ENCODE peak calls at places on chromosomes 3 and 15, in ten cellular contexts. One of them, this sample, is unnamed.
A peak's percentile ranks its signal among the peaks of the same experiment; 100 is the strongest.

GRCh38 chr15:78195735-78196201 is 38.6 kb downstream of the ACSBG1 start:
- DNase-seq in ovary: no peak
- DNase-seq in cardiac muscle cell: peak; percentile 30
- DNase-seq in Panc1: no peak
- DNase-seq in brain microvascular endothelial cell: no peak
- DNase-seq in CD8-positive, alpha-beta memory T cell: peak; percentile 8
- DNase-seq in vagina: no peak
- DNase-seq in thoracic aorta: no peak
- DNase-seq in H1: no peak
- DNase-seq in pancreas: peak; percentile 15
- DNase-seq in this sample: peak; percentile 32

GRCh38 chr3:4410174-4410573 is 56.9 kb downstream of the SUMF1 start:
- DNase-seq in pancreas: no peak
- DNase-seq in cardiac muscle cell: no peak
- DNase-seq in ovary: no peak
- DNase-seq in Panc1: no peak
- DNase-seq in thoracic aorta: no peak
- DNase-seq in H1: no peak
- DNase-seq in vagina: no peak
- DNase-seq in CD8-positive, alpha-beta memory T cell: no peak
- DNase-seq in brain microvascular endothelial cell: no peak
- DNase-seq in this sample: peak; percentile 42

GRCh38 chr3:46724360-46724890 is 6.8 kb upstream of the PRSS50 start:
- DNase-seq in thoracic aorta: no peak
- DNase-seq in vagina: peak; percentile 22
- DNase-seq in H1: no peak
- DNase-seq in pancreas: no peak
- DNase-seq in ovary: no peak
- DNase-seq in Panc1: no peak
- DNase-seq in CD8-positive, alpha-beta memory T cell: no peak
- DNase-seq in brain microvascular endothelial cell: no peak
- DNase-seq in cardiac muscle cell: no peak
- DNase-seq in this sample: no peak

GRCh38 chr15:66293419-66294156 is at the start of gene DIS3L:
- DNase-seq in vagina: no peak
- DNase-seq in cardiac muscle cell: peak; percentile 77
- DNase-seq in CD8-positive, alpha-beta memory T cell: peak; percentile 54
- DNase-seq in brain microvascular endothelial cell: no peak
- DNase-seq in Panc1: no peak
- DNase-seq in pancreas: peak; percentile 55
- DNase-seq in thoracic aorta: no peak
- DNase-seq in ovary: peak; percentile 46
- DNase-seq in H1: no peak
- DNase-seq in this sample: peak; percentile 53

GRCh38 chr3:123791898-123792297 is 92.2 kb downstream of the MYLK start:
- DNase-seq in Panc1: no peak
- DNase-seq in ovary: no peak
- DNase-seq in cardiac muscle cell: peak; percentile 46
- DNase-seq in thoracic aorta: no peak
- DNase-seq in H1: no peak
- DNase-seq in pancreas: no peak
- DNase-seq in vagina: no peak
- DNase-seq in CD8-positive, alpha-beta memory T cell: no peak
- DNase-seq in brain microvascular endothelial cell: no peak
- DNase-seq in this sample: peak; percentile 51

GRCh38 chr3:138594150-138594934 is at the start of gene CEP70:
- DNase-seq in cardiac muscle cell: peak; percentile 97
- DNase-seq in thoracic aorta: peak; percentile 78
- DNase-seq in CD8-positive, alpha-beta memory T cell: peak; percentile 91
- DNase-seq in H1: peak; percentile 85
- DNase-seq in Panc1: peak; percentile 87
- DNase-seq in pancreas: peak; percentile 96
- DNase-seq in vagina: no peak
- DNase-seq in brain microvascular endothelial cell: peak; percentile 87
- DNase-seq in ovary: peak; percentile 96
- DNase-seq in this sample: peak; percentile 96

GRCh38 chr3:146421814-146422748 is 47.3 kb downstream of the PLSCR2 start:
- DNase-seq in CD8-positive, alpha-beta memory T cell: no peak
- DNase-seq in Panc1: peak; percentile 59
- DNase-seq in H1: no peak
- DNase-seq in vagina: no peak
- DNase-seq in ovary: no peak
- DNase-seq in cardiac muscle cell: no peak
- DNase-seq in brain microvascular endothelial cell: peak; percentile 91
- DNase-seq in pancreas: no peak
- DNase-seq in thoracic aorta: no peak
- DNase-seq in this sample: peak; percentile 7

GRCh38 chr3:25074151-25074550 is 353.9 kb upstream of the RARB start:
- DNase-seq in brain microvascular endothelial cell: no peak
- DNase-seq in CD8-positive, alpha-beta memory T cell: no peak
- DNase-seq in Panc1: no peak
- DNase-seq in pancreas: no peak
- DNase-seq in vagina: no peak
- DNase-seq in ovary: no peak
- DNase-seq in cardiac muscle cell: no peak
- DNase-seq in thoracic aorta: no peak
- DNase-seq in H1: no peak
- DNase-seq in this sample: no peak

GRCh38 chr3:14148041-14148985 is 23.5 kb downstream of the TMEM43 start:
- DNase-seq in thoracic aorta: no peak
- DNase-seq in cardiac muscle cell: no peak
- DNase-seq in vagina: peak; percentile 87
- DNase-seq in brain microvascular endothelial cell: no peak
- DNase-seq in Panc1: no peak
- DNase-seq in H1: no peak
- DNase-seq in CD8-positive, alpha-beta memory T cell: no peak
- DNase-seq in ovary: no peak
- DNase-seq in pancreas: no peak
- DNase-seq in this sample: no peak

GRCh38 chr15:71124937-71125755 is 9.9 kb downstream of the THSD4 start:
- DNase-seq in cardiac muscle cell: no peak
- DNase-seq in pancreas: no peak
- DNase-seq in Panc1: no peak
- DNase-seq in thoracic aorta: no peak
- DNase-seq in vagina: peak; percentile 6
- DNase-seq in ovary: peak; percentile 39
- DNase-seq in brain microvascular endothelial cell: no peak
- DNase-seq in H1: no peak
- DNase-seq in CD8-positive, alpha-beta memory T cell: no peak
- DNase-seq in this sample: peak; percentile 31

GRCh38 chr15:40252141-40252437 is 13.2 kb downstream of the PAK6 start:
- DNase-seq in CD8-positive, alpha-beta memory T cell: no peak
- DNase-seq in cardiac muscle cell: no peak
- DNase-seq in H1: no peak
- DNase-seq in ovary: no peak
- DNase-seq in thoracic aorta: no peak
- DNase-seq in brain microvascular endothelial cell: no peak
- DNase-seq in vagina: no peak
- DNase-seq in Panc1: no peak
- DNase-seq in pancreas: no peak
- DNase-seq in this sample: no peak

GRCh38 chr15:40254452-40254851 is 15.6 kb downstream of the PAK6 start:
- DNase-seq in CD8-positive, alpha-beta memory T cell: no peak
- DNase-seq in pancreas: no peak
- DNase-seq in ovary: no peak
- DNase-seq in thoracic aorta: no peak
- DNase-seq in vagina: no peak
- DNase-seq in cardiac muscle cell: no peak
- DNase-seq in Panc1: no peak
- DNase-seq in H1: no peak
- DNase-seq in brain microvascular endothelial cell: no peak
- DNase-seq in this sample: no peak

GRCh38 chr15:40251455-40252140 is 12.7 kb downstream of the PAK6 start:
- DNase-seq in ovary: no peak
- DNase-seq in H1: no peak
- DNase-seq in cardiac muscle cell: no peak
- DNase-seq in thoracic aorta: no peak
- DNase-seq in brain microvascular endothelial cell: no peak
- DNase-seq in vagina: no peak
- DNase-seq in Panc1: no peak
- DNase-seq in pancreas: no peak
- DNase-seq in CD8-positive, alpha-beta memory T cell: no peak
- DNase-seq in this sample: no peak

GRCh38 chr15:40252438-40253178 is 13.7 kb downstream of the PAK6 start:
- DNase-seq in H1: no peak
- DNase-seq in vagina: no peak
- DNase-seq in brain microvascular endothelial cell: no peak
- DNase-seq in ovary: peak; percentile 33
- DNase-seq in Panc1: no peak
- DNase-seq in cardiac muscle cell: peak; percentile 29
- DNase-seq in pancreas: no peak
- DNase-seq in CD8-positive, alpha-beta memory T cell: no peak
- DNase-seq in thoracic aorta: no peak
- DNase-seq in this sample: peak; percentile 19

GRCh38 chr15:40253179-40253790 is 14.4 kb downstream of the PAK6 start:
- DNase-seq in Panc1: no peak
- DNase-seq in vagina: no peak
- DNase-seq in thoracic aorta: no peak
- DNase-seq in CD8-positive, alpha-beta memory T cell: no peak
- DNase-seq in brain microvascular endothelial cell: no peak
- DNase-seq in pancreas: no peak
- DNase-seq in H1: no peak
- DNase-seq in ovary: no peak
- DNase-seq in cardiac muscle cell: no peak
- DNase-seq in this sample: no peak
- H3K27me3 ChIP-seq in Panc1: no peaks in the 10 kb centered on the region
- H3K27me3 ChIP-seq in vagina: no peaks in the 10 kb centered on the region
- H3K27me3 ChIP-seq in thoracic aorta: no peaks in the 10 kb centered on the region
- H3K27me3 ChIP-seq in CD8-positive, alpha-beta memory T cell: peaks cover 7% of the 10 kb centered on the region
- H3K27me3 ChIP-seq in brain microvascular endothelial cell: peaks cover 17% of the 10 kb centered on the region
- H3K27me3 ChIP-seq in pancreas: no peaks in the 10 kb centered on the region
- H3K27me3 ChIP-seq in H1: peaks cover 26% of the 10 kb centered on the region
- H3K27me3 ChIP-seq in ovary: no peaks in the 10 kb centered on the region
- H3K27me3 ChIP-seq in cardiac muscle cell: peaks cover 47% of the 10 kb centered on the region
- H3K27me3 ChIP-seq in this sample: peaks cover 37% of the 10 kb centered on the region

GRCh38 chr15:76333720-76334437 is 2.7 kb upstream of the ISL2 start:
- DNase-seq in cardiac muscle cell: no peak
- DNase-seq in vagina: no peak
- DNase-seq in ovary: no peak
- DNase-seq in CD8-positive, alpha-beta memory T cell: no peak
- DNase-seq in pancreas: no peak
- DNase-seq in Panc1: no peak
- DNase-seq in H1: no peak
- DNase-seq in thoracic aorta: no peak
- DNase-seq in brain microvascular endothelial cell: no peak
- DNase-seq in this sample: no peak
- H3K27me3 ChIP-seq in cardiac muscle cell: peaks cover 66% of the 10 kb centered on the region
- H3K27me3 ChIP-seq in vagina: peaks cover 4% of the 10 kb centered on the region
- H3K27me3 ChIP-seq in ovary: peaks cover 11% of the 10 kb centered on the region
- H3K27me3 ChIP-seq in CD8-positive, alpha-beta memory T cell: peaks cover 36% of the 10 kb centered on the region
- H3K27me3 ChIP-seq in pancreas: peaks cover 38% of the 10 kb centered on the region
- H3K27me3 ChIP-seq in Panc1: no peaks in the 10 kb centered on the region
- H3K27me3 ChIP-seq in H1: peaks cover 33% of the 10 kb centered on the region
- H3K27me3 ChIP-seq in thoracic aorta: peaks cover 35% of the 10 kb centered on the region
- H3K27me3 ChIP-seq in brain microvascular endothelial cell: peaks cover 24% of the 10 kb centered on the region
- H3K27me3 ChIP-seq in this sample: peaks cover 37% of the 10 kb centered on the region

GRCh38 chr3:32818431-32819085 is 761 bp downstream of the TRIM71 start:
- DNase-seq in thoracic aorta: no peak
- DNase-seq in ovary: no peak
- DNase-seq in cardiac muscle cell: no peak
- DNase-seq in vagina: no peak
- DNase-seq in pancreas: no peak
- DNase-seq in Panc1: no peak
- DNase-seq in H1: no peak
- DNase-seq in brain microvascular endothelial cell: no peak
- DNase-seq in CD8-positive, alpha-beta memory T cell: no peak
- DNase-seq in this sample: no peak
- H3K27me3 ChIP-seq in thoracic aorta: peaks cover 26% of the 10 kb centered on the region
- H3K27me3 ChIP-seq in ovary: no peaks in the 10 kb centered on the region
- H3K27me3 ChIP-seq in cardiac muscle cell: no peaks in the 10 kb centered on the region
- H3K27me3 ChIP-seq in vagina: peaks cover 12% of the 10 kb centered on the region
- H3K27me3 ChIP-seq in pancreas: peaks cover 35% of the 10 kb centered on the region
- H3K27me3 ChIP-seq in Panc1: no peaks in the 10 kb centered on the region
- H3K27me3 ChIP-seq in H1: no peaks in the 10 kb centered on the region
- H3K27me3 ChIP-seq in brain microvascular endothelial cell: peaks cover 72% of the 10 kb centered on the region
- H3K27me3 ChIP-seq in CD8-positive, alpha-beta memory T cell: peaks cover 12% of the 10 kb centered on the region
- H3K27me3 ChIP-seq in this sample: peaks cover 73% of the 10 kb centered on the region

GRCh38 chr3:149174901-149175300 is 45.5 kb downstream of the HPS3 start:
- DNase-seq in Panc1: no peak
- DNase-seq in CD8-positive, alpha-beta memory T cell: no peak
- DNase-seq in ovary: no peak
- DNase-seq in cardiac muscle cell: no peak
- DNase-seq in H1: no peak
- DNase-seq in vagina: no peak
- DNase-seq in brain microvascular endothelial cell: no peak
- DNase-seq in pancreas: no peak
- DNase-seq in thoracic aorta: no peak
- DNase-seq in this sample: no peak

GRCh38 chr3:149180057-149180573 is 41.5 kb downstream of the CP start:
- DNase-seq in brain microvascular endothelial cell: peak; percentile 98
- DNase-seq in CD8-positive, alpha-beta memory T cell: no peak
- DNase-seq in ovary: peak; percentile 96
- DNase-seq in pancreas: peak; percentile 43
- DNase-seq in thoracic aorta: peak; percentile 74
- DNase-seq in Panc1: peak; percentile 98
- DNase-seq in H1: no peak
- DNase-seq in cardiac muscle cell: peak; percentile 99
- DNase-seq in vagina: no peak
- DNase-seq in this sample: peak; percentile 95

GRCh38 chr3:149181179-149181578 is 40.5 kb downstream of the CP start:
- DNase-seq in Panc1: no peak
- DNase-seq in cardiac muscle cell: no peak
- DNase-seq in ovary: no peak
- DNase-seq in thoracic aorta: no peak
- DNase-seq in H1: no peak
- DNase-seq in pancreas: no peak
- DNase-seq in vagina: no peak
- DNase-seq in CD8-positive, alpha-beta memory T cell: no peak
- DNase-seq in brain microvascular endothelial cell: no peak
- DNase-seq in this sample: no peak

GRCh38 chr3:149177122-149177521 is 44.5 kb downstream of the CP start:
- DNase-seq in cardiac muscle cell: no peak
- DNase-seq in thoracic aorta: no peak
- DNase-seq in H1: no peak
- DNase-seq in ovary: no peak
- DNase-seq in brain microvascular endothelial cell: no peak
- DNase-seq in Panc1: no peak
- DNase-seq in CD8-positive, alpha-beta memory T cell: no peak
- DNase-seq in pancreas: no peak
- DNase-seq in vagina: no peak
- DNase-seq in this sample: no peak

DNA sequence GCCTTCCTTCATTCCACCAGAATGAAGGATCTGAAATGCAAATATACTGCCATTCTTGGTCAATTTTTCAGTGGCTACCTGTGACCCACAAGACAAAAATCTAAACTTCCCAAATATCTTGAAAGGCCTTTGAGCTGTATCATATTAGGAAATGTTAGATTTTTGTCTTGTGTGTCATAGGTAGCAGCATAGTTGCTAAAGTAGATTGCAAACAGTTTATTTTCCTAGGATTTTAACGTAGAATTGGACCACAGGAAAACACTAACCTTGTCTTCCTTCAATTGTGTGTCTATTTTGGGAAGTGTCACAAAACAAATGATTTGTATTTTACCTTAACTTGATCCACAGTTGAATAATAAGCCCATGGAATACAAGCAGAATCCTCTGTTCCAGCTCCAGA is 42.4 kb downstream of the CP start:
- DNase-seq in cardiac muscle cell: peak; percentile 47
- DNase-seq in pancreas: no peak
- DNase-seq in Panc1: peak; percentile 20
- DNase-seq in CD8-positive, alpha-beta memory T cell: no peak
- DNase-seq in thoracic aorta: no peak
- DNase-seq in brain microvascular endothelial cell: no peak
- DNase-seq in H1: no peak
- DNase-seq in ovary: no peak
- DNase-seq in vagina: no peak
- DNase-seq in this sample: peak; percentile 65
- H3K27me3 ChIP-seq in cardiac muscle cell: no peaks in the 10 kb centered on the region
- H3K27me3 ChIP-seq in pancreas: no peaks in the 10 kb centered on the region
- H3K27me3 ChIP-seq in Panc1: no peaks in the 10 kb centered on the region
- H3K27me3 ChIP-seq in CD8-positive, alpha-beta memory T cell: no peaks in the 10 kb centered on the region
- H3K27me3 ChIP-seq in thoracic aorta: no peaks in the 10 kb centered on the region
- H3K27me3 ChIP-seq in brain microvascular endothelial cell: no peaks in the 10 kb centered on the region
- H3K27me3 ChIP-seq in H1: no peaks in the 10 kb centered on the region
- H3K27me3 ChIP-seq in ovary: no peaks in the 10 kb centered on the region
- H3K27me3 ChIP-seq in vagina: no peaks in the 10 kb centered on the region
- H3K27me3 ChIP-seq in this sample: no peaks in the 10 kb centered on the region

This sample was measured in endothelial cell of umbilical vein.